ENCODE peak calls at places on chromosomes 12 and 14, in seven cellular contexts. One of them, this sample, is unnamed.
A peak's percentile ranks its signal among the peaks of the same experiment; 100 is the strongest.

GRCh38 chr12:54373619-54374554 is 9.6 kb upstream of the GPR84 start:
- DNase-seq in central memory CD4-positive, alpha-beta T cell: no peak
- DNase-seq in body of pancreas: no peak
- DNase-seq in EL: no peak
- DNase-seq in ACHN: no peak
- DNase-seq in cardiac septum: no peak
- DNase-seq in stimulated activated CD8-positive, alpha-beta memory T cell treated with anti-CD3 and anti-CD28 coated beads, Interleukin-15, amount 100 ng/mL, for 1 hour: no peak
- DNase-seq in this sample: no peak

GRCh38 chr14:24113801-24114535 is 609 bp upstream of the DCAF11 start:
- DNase-seq in body of pancreas: peak; percentile 94
- DNase-seq in ACHN: peak; percentile 81
- DNase-seq in stimulated activated CD8-positive, alpha-beta memory T cell treated with anti-CD3 and anti-CD28 coated beads, Interleukin-15, amount 100 ng/mL, for 1 hour: peak; percentile 52
- DNase-seq in central memory CD4-positive, alpha-beta T cell: peak; percentile 86
- DNase-seq in cardiac septum: peak; percentile 93
- DNase-seq in EL: peak; percentile 95
- DNase-seq in this sample: peak; percentile 90

GRCh38 chr14:60304509-60304908 is 55.5 kb downstream of the PPM1A start:
- DNase-seq in body of pancreas: peak; percentile 67
- DNase-seq in EL: no peak
- DNase-seq in cardiac septum: no peak
- DNase-seq in central memory CD4-positive, alpha-beta T cell: no peak
- DNase-seq in stimulated activated CD8-positive, alpha-beta memory T cell treated with anti-CD3 and anti-CD28 coated beads, Interleukin-15, amount 100 ng/mL, for 1 hour: no peak
- DNase-seq in ACHN: no peak
- DNase-seq in this sample: no peak

GRCh38 chr14:37168721-37169120 is 3.7 kb downstream of the SLC25A21 start:
- DNase-seq in cardiac septum: no peak
- DNase-seq in body of pancreas: no peak
- DNase-seq in ACHN: no peak
- DNase-seq in EL: no peak
- DNase-seq in stimulated activated CD8-positive, alpha-beta memory T cell treated with anti-CD3 and anti-CD28 coated beads, Interleukin-15, amount 100 ng/mL, for 1 hour: no peak
- DNase-seq in central memory CD4-positive, alpha-beta T cell: no peak
- DNase-seq in this sample: no peak

GRCh38 chr12:56836317-56836716 is 73.2 kb downstream of the HSD17B6 start:
- DNase-seq in stimulated activated CD8-positive, alpha-beta memory T cell treated with anti-CD3 and anti-CD28 coated beads, Interleukin-15, amount 100 ng/mL, for 1 hour: no peak
- DNase-seq in ACHN: peak; percentile 57
- DNase-seq in body of pancreas: no peak
- DNase-seq in cardiac septum: no peak
- DNase-seq in EL: peak; percentile 96
- DNase-seq in central memory CD4-positive, alpha-beta T cell: no peak
- DNase-seq in this sample: no peak

GRCh38 chr14:58772814-58773620 is 135.3 kb downstream of the DACT1 start:
- DNase-seq in ACHN: no peak
- DNase-seq in stimulated activated CD8-positive, alpha-beta memory T cell treated with anti-CD3 and anti-CD28 coated beads, Interleukin-15, amount 100 ng/mL, for 1 hour: no peak
- DNase-seq in EL: no peak
- DNase-seq in body of pancreas: no peak
- DNase-seq in central memory CD4-positive, alpha-beta T cell: no peak
- DNase-seq in cardiac septum: no peak
- DNase-seq in this sample: no peak

GRCh38 chr12:116365114-116365513 is 87.6 kb upstream of the MED13L start:
- DNase-seq in ACHN: no peak
- DNase-seq in body of pancreas: no peak
- DNase-seq in EL: no peak
- DNase-seq in cardiac septum: no peak
- DNase-seq in central memory CD4-positive, alpha-beta T cell: no peak
- DNase-seq in stimulated activated CD8-positive, alpha-beta memory T cell treated with anti-CD3 and anti-CD28 coated beads, Interleukin-15, amount 100 ng/mL, for 1 hour: no peak
- DNase-seq in this sample: no peak

GRCh38 chr12:63826002-63826585 is 18.4 kb upstream of the SRGAP1 start:
- DNase-seq in central memory CD4-positive, alpha-beta T cell: peak; percentile 10
- DNase-seq in ACHN: peak; percentile 80
- DNase-seq in EL: peak; percentile 68
- DNase-seq in body of pancreas: no peak
- DNase-seq in cardiac septum: no peak
- DNase-seq in stimulated activated CD8-positive, alpha-beta memory T cell treated with anti-CD3 and anti-CD28 coated beads, Interleukin-15, amount 100 ng/mL, for 1 hour: no peak
- DNase-seq in this sample: no peak

GRCh38 chr14:58171090-58171489 is 19.1 kb upstream of the ARMH4 start:
- DNase-seq in EL: peak; percentile 78
- DNase-seq in central memory CD4-positive, alpha-beta T cell: no peak
- DNase-seq in body of pancreas: peak; percentile 77
- DNase-seq in stimulated activated CD8-positive, alpha-beta memory T cell treated with anti-CD3 and anti-CD28 coated beads, Interleukin-15, amount 100 ng/mL, for 1 hour: no peak
- DNase-seq in ACHN: peak; percentile 82
- DNase-seq in cardiac septum: peak; percentile 79
- DNase-seq in this sample: peak; percentile 71